ENCODE peak calls at places on chromosomes 3 and 15, in nine cellular contexts. O, K, C, L, P, T, G, N and W are unnamed samples.

GRCh38 chr3:127170794-127171193 is 22.1 kb upstream of the PRR23E start:
- DNase-seq in O (peak; percentile 93), P (no peak), T (peak; percentile 97), G (no peak), N (no peak), L (no peak), C (peak; percentile 51), K (no peak), W (no peak)

GRCh38 chr3:141913150-141913811 is 36.8 kb downstream of the ATP1B3 start:
- DNase-seq in T (peak; percentile 40), C (peak; percentile 63), N (no peak), O (peak; percentile 79), L (peak; percentile 57), P (peak; percentile 72), K (no peak), G (no peak), W (peak; percentile 53)

GRCh38 chr15:45550436-45550835 is 27.9 kb upstream of the SLC30A4 start:
- DNase-seq in T (no peak), C (no peak), G (no peak), O (peak; percentile 71), P (no peak), K (no peak), L (no peak), N (no peak), W (no peak)

GRCh38 chr3:148379763-148380162 is 317.9 kb upstream of the AGTR1 start:
- DNase-seq in N (no peak), G (no peak), L (peak; percentile 67), C (peak; percentile 74), P (peak; percentile 27), K (no peak), O (peak; percentile 80), T (no peak), W (no peak)

GRCh38 chr3:123432832-123433523 is 15.9 kb downstream of the ADCY5 start:
- DNase-seq in G (no peak), T (no peak), N (no peak), O (no peak), L (no peak), K (no peak), C (no peak), P (no peak), W (peak; percentile 44)

GRCh38 chr15:41544650-41545015 is 576 bp upstream of the RPAP1 start:
- DNase-seq in N (no peak), L (no peak), K (no peak), C (no peak), O (peak; percentile 89), G (no peak), P (no peak), T (no peak), W (no peak)

GRCh38 chr3:178583963-178584575 is 47.8 kb downstream of the KCNMB2 start:
- DNase-seq in G (no peak), O (no peak), P (no peak), C (no peak), L (no peak), T (no peak), N (no peak), K (no peak), W (no peak)

GRCh38 chr3:44511238-44511567 is 33.7 kb upstream of the ZNF445 start:
- DNase-seq in C (peak; percentile 19), L (peak; percentile 1), T (peak; percentile 3), G (no peak), N (no peak), K (no peak), O (no peak), P (no peak), W (no peak)

GRCh38 chr3:84566256-84566655 is 392.5 kb upstream of the CADM2 start:
- DNase-seq in G (no peak), T (no peak), N (no peak), L (no peak), P (no peak), K (no peak), O (no peak), C (no peak), W (no peak)

GRCh38 chr3:107441617-107442016 is 64.4 kb downstream of the CCDC54 start:
- DNase-seq in O (peak; percentile 17), K (no peak), T (no peak), L (no peak), G (no peak), N (no peak), P (no peak), C (no peak), W (no peak)

GRCh38 chr3:67215690-67216089 is 217.6 kb downstream of the KBTBD8 start:
- DNase-seq in T (no peak), K (no peak), O (no peak), G (no peak), N (no peak), C (no peak), P (no peak), L (no peak), W (no peak)

GRCh38 chr3:171772427-171773056 is 37.7 kb downstream of the PLD1 start:
- DNase-seq in G (peak; percentile 48), N (peak; percentile 66), C (peak; percentile 73), L (peak; percentile 73), K (no peak), P (peak; percentile 56), O (peak; percentile 85), T (peak; percentile 62), W (peak; percentile 22)

GRCh38 chr3:55488398-55489055 is 1.4 kb upstream of the WNT5A start:
- DNase-seq in K (no peak), P (peak; percentile 77), C (peak; percentile 75), N (peak; percentile 64), T (peak; percentile 81), L (peak; percentile 76), O (peak; percentile 86), G (no peak), W (peak; percentile 52)

GRCh38 chr15:90230071-90230494 is 3.7 kb downstream of the CIB1 start:
- DNase-seq in O (no peak), L (no peak), K (no peak), C (no peak), P (no peak), T (peak; percentile 15), N (peak; percentile 77), G (no peak), W (peak; percentile 61)

GRCh38 chr3:4313606-4314308 is 10.6 kb downstream of the SETMAR start:
- DNase-seq in T (no peak), P (no peak), C (no peak), L (no peak), K (no peak), N (no peak), O (no peak), G (no peak), W (no peak)

GRCh38 chr3:186413615-186414415 is 51.8 kb upstream of the DGKG start:
- DNase-seq in P (no peak), L (peak; percentile 86), N (peak; percentile 62), C (peak; percentile 76), T (peak; percentile 99), K (no peak), O (peak; percentile 42), G (peak; percentile 27), W (peak; percentile 28)

GRCh38 chr15:79918278-79918677 is 21.5 kb upstream of the MTHFS start:
- DNase-seq in N (no peak), G (no peak), P (no peak), O (no peak), C (peak; percentile 53), L (no peak), T (no peak), K (no peak), W (no peak)

GRCh38 chr15:79919749-79920511 is 23.1 kb upstream of the MTHFS start:
- DNase-seq in L (no peak), C (peak; percentile 57), P (peak; percentile 55), N (no peak), O (no peak), G (no peak), T (no peak), K (no peak), W (no peak)

GRCh38 chr15:79916424-79916823 is 19.6 kb upstream of the MTHFS start:
- DNase-seq in P (no peak), G (no peak), K (no peak), N (no peak), T (no peak), C (no peak), L (no peak), O (no peak), W (no peak)

GRCh38 chr15:79922512-79923067 is 25.8 kb upstream of the MTHFS start:
- DNase-seq in P (no peak), L (no peak), O (no peak), G (no peak), N (no peak), K (no peak), T (no peak), C (no peak), W (no peak)

GRCh38 chr15:79919090-79919748 is 22.4 kb upstream of the MTHFS start:
- DNase-seq in N (no peak), L (no peak), K (no peak), O (no peak), P (no peak), T (no peak), C (peak; percentile 74), G (no peak), W (no peak)
- H3K9me3 ChIP-seq in N (no peaks in the 10 kb centered on the region), L (no peaks in the 10 kb centered on the region), K (peaks cover 18% of the 10 kb centered on the region), O (peaks cover 7% of the 10 kb centered on the region), P (peaks cover 74% of the 10 kb centered on the region), T (no peaks in the 10 kb centered on the region), C (no peaks in the 10 kb centered on the region), G (peaks cover 54% of the 10 kb centered on the region), W (peaks cover 77% of the 10 kb centered on the region)

GRCh38 chr15:26391556-26392229 is 381.2 kb downstream of the GABRB3 start:
- DNase-seq in C (no peak), L (no peak), N (no peak), G (no peak), T (no peak), O (no peak), P (no peak), K (no peak), W (no peak)

GRCh38 chr15:26392956-26393355 is 379.9 kb downstream of the GABRB3 start:
- DNase-seq in T (no peak), K (no peak), G (no peak), N (peak; percentile 34), C (no peak), L (no peak), P (no peak), O (no peak), W (no peak)

DNA sequence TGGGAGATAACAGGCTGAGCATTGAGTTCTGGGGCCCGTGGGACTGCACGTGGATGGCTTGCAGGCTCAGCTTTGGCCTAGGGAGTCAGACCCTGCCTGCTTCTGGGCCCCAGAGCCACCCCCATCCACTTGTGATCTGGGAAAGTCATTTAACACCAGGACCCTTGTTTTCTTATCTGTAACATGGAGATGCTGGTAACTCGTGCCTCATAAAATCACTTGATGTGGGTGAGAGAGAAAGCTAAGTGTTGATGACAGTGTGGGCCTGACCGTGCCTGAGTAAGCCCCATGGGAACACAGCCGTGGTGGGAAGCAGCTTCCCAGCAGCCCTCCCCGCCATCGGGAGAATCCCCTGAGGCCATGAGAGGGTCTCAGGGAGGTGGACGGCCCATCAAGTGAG is 378.1 kb downstream of the GABRB3 start:
- DNase-seq in O (no peak), K (no peak), P (no peak), C (no peak), G (no peak), L (peak; percentile 61), T (no peak), N (peak; percentile 69), W (peak; percentile 20)
- H3K9me3 ChIP-seq in O (no peaks in the 10 kb centered on the region), K (no peaks in the 10 kb centered on the region), P (no peaks in the 10 kb centered on the region), C (no peaks in the 10 kb centered on the region), G (no peaks in the 10 kb centered on the region), L (no peaks in the 10 kb centered on the region), T (no peaks in the 10 kb centered on the region), N (no peaks in the 10 kb centered on the region), W (no peaks in the 10 kb centered on the region)

GRCh38 chr3:110946810-110947209 is 124.8 kb upstream of the NECTIN3 start:
- DNase-seq in G (no peak), C (no peak), O (no peak), K (no peak), T (no peak), N (no peak), P (no peak), L (no peak), W (no peak)
- H3K9me3 ChIP-seq in G (peaks cover 19% of the 10 kb centered on the region), C (no peaks in the 10 kb centered on the region), O (no peaks in the 10 kb centered on the region), K (no peaks in the 10 kb centered on the region), T (no peaks in the 10 kb centered on the region), N (no peaks in the 10 kb centered on the region), P (no peaks in the 10 kb centered on the region), L (no peaks in the 10 kb centered on the region), W (no peaks in the 10 kb centered on the region)

GRCh38 chr3:487580-487979 is 291.0 kb downstream of the CHL1 start:
- DNase-seq in G (no peak), L (no peak), T (no peak), P (no peak), K (no peak), O (peak; percentile 51), N (no peak), C (no peak), W (no peak)
- H3K9me3 ChIP-seq in G (no peaks in the 10 kb centered on the region), L (no peaks in the 10 kb centered on the region), T (no peaks in the 10 kb centered on the region), P (no peaks in the 10 kb centered on the region), K (no peaks in the 10 kb centered on the region), O (no peaks in the 10 kb centered on the region), N (no peaks in the 10 kb centered on the region), C (no peaks in the 10 kb centered on the region), W (no peaks in the 10 kb centered on the region)